ENCODE peak calls at places on chromosomes 4 and X, in eight cellular contexts. W is erythroblast, A is Caco-2, E is smooth muscle cell of the brain vasculature, P is prostate gland, S is HS-5, N is iris pigment epithelial cell, Y is SJSA1. U is an unnamed sample.

GRCh38 chrX:69616520-69617203 is 749 bp downstream of the EDA start:
- DNase-seq in W (no peak), A (peak), E (no peak), P (no peak), S (no peak), N (no peak), Y (no peak), U (peak)

GRCh38 chr4:41882622-41883347 is 52.4 kb upstream of the TMEM33 start:
- DNase-seq in W (peak), A (peak), E (no peak), P (peak), S (peak), N (peak), Y (no peak), U (peak)

GRCh38 chr4:2940267-2941137 is 22.7 kb downstream of the NOP14 start:
- DNase-seq in W (no peak), A (no peak), E (no peak), P (no peak), S (no peak), N (no peak), Y (no peak), U (peak)

GRCh38 chr4:1960170-1960825 is 48.5 kb downstream of the NELFA start:
- DNase-seq in W (no peak), A (no peak), E (no peak), P (no peak), S (no peak), N (peak), Y (no peak), U (no peak)

GRCh38 chr4:6906046-6906445 is 3.6 kb upstream of the TBC1D14 start:
- DNase-seq in W (no peak), A (no peak), E (no peak), P (no peak), S (no peak), N (no peak), Y (no peak), U (no peak)

GRCh38 chr4:24979554-24979953 is 51.2 kb downstream of the LGI2 start:
- DNase-seq in W (no peak), A (no peak), E (no peak), P (no peak), S (peak), N (peak), Y (no peak), U (peak)

GRCh38 chrX:48460606-48461005 is 9.5 kb downstream of the SLC38A5 start:
- DNase-seq in W (no peak), A (no peak), E (no peak), P (no peak), S (no peak), N (no peak), Y (no peak), U (no peak)

GRCh38 chr4:126264839-126265238 is 950.1 kb downstream of the FAT4 start:
- DNase-seq in W (no peak), A (no peak), E (no peak), P (no peak), S (peak), N (peak), Y (no peak), U (no peak)

GRCh38 chr4:76782837-76783236 is 115.1 kb downstream of the SOWAHB start:
- DNase-seq in W (no peak), A (no peak), E (no peak), P (no peak), S (peak), N (peak), Y (no peak), U (no peak)

GRCh38 chrX:28120076-28120475 is 138.8 kb upstream of the DCAF8L1 start:
- DNase-seq in W (no peak), A (no peak), E (no peak), P (no peak), S (no peak), N (no peak), Y (no peak), U (no peak)

GRCh38 chr4:37798616-37799015 is 27.9 kb upstream of the PGM2 start:
- DNase-seq in W (no peak), A (no peak), E (no peak), P (no peak), S (no peak), N (no peak), Y (no peak), U (no peak)

GRCh38 chr4:126986828-126987227 is 645.9 kb upstream of the INTU start:
- DNase-seq in W (no peak), A (no peak), E (no peak), P (no peak), S (peak), N (peak), Y (no peak), U (no peak)

GRCh38 chr4:152094851-152095700 is 334.3 kb upstream of the GATB start:
- DNase-seq in W (no peak), A (no peak), E (peak), P (peak), S (no peak), N (peak), Y (no peak), U (no peak)

GRCh38 chr4:54683616-54684346 is 26.0 kb downstream of the KIT start:
- DNase-seq in W (peak), A (peak), E (no peak), P (no peak), S (no peak), N (no peak), Y (no peak), U (peak)

GRCh38 chr4:40585201-40585789 is 44.4 kb downstream of the RBM47 start:
- DNase-seq in W (no peak), A (no peak), E (no peak), P (peak), S (no peak), N (no peak), Y (no peak), U (no peak)

GRCh38 chr4:159823743-159824142 is 720.9 kb downstream of the RAPGEF2 start:
- DNase-seq in W (no peak), A (no peak), E (no peak), P (no peak), S (peak), N (peak), Y (no peak), U (no peak)

GRCh38 chrX:134026732-134027311 is 41.4 kb upstream of the GPC3 start:
- DNase-seq in W (peak), A (peak), E (no peak), P (peak), S (no peak), N (peak), Y (no peak), U (peak)

GRCh38 chr4:94152466-94152865 is 55.2 kb upstream of the SMARCAD1 start:
- DNase-seq in W (no peak), A (no peak), E (no peak), P (no peak), S (no peak), N (no peak), Y (no peak), U (no peak)

GRCh38 chrX:106499473-106499872 is 112.3 kb upstream of the RADX start:
- DNase-seq in W (no peak), A (no peak), E (no peak), P (no peak), S (no peak), N (no peak), Y (no peak), U (no peak)

GRCh38 chr4:85862896-85863295 is 387.9 kb downstream of the ARHGAP24 start:
- DNase-seq in W (no peak), A (no peak), E (no peak), P (no peak), S (no peak), N (no peak), Y (no peak), U (no peak)

GRCh38 chr4:145779319-145779801 is 99.4 kb downstream of the C4orf51 start:
- DNase-seq in W (no peak), A (no peak), E (no peak), P (no peak), S (peak), N (peak), Y (no peak), U (no peak)

GRCh38 chr4:139530833-139531427 is 25.1 kb downstream of the SETD7 start:
- DNase-seq in W (peak), A (peak), E (no peak), P (no peak), S (no peak), N (peak), Y (peak), U (peak)

GRCh38 chr4:88382621-88383020 is 4.0 kb downstream of the HERC6 start:
- DNase-seq in W (no peak), A (no peak), E (no peak), P (no peak), S (no peak), N (no peak), Y (no peak), U (no peak)

GRCh38 chr4:110780538-110780937 is 157.7 kb upstream of the PITX2 start:
- DNase-seq in W (no peak), A (no peak), E (no peak), P (no peak), S (no peak), N (no peak), Y (no peak), U (no peak)

GRCh38 chrX:129996120-129996519 is 13.7 kb downstream of the BCORL1 start:
- DNase-seq in W (peak), A (no peak), E (no peak), P (no peak), S (peak), N (peak), Y (no peak), U (no peak)

GRCh38 chr4:169115897-169116254 is 105.8 kb upstream of the CBR4 start:
- DNase-seq in W (peak), A (peak), E (no peak), P (no peak), S (peak), N (peak), Y (peak), U (no peak)

GRCh38 chr4:11768251-11768972 is 339.7 kb upstream of the HS3ST1 start:
- DNase-seq in W (no peak), A (no peak), E (no peak), P (no peak), S (no peak), N (no peak), Y (no peak), U (no peak)

GRCh38 chr4:104465201-104465600 is 29.5 kb downstream of the CXXC4 start:
- DNase-seq in W (no peak), A (no peak), E (no peak), P (no peak), S (no peak), N (peak), Y (no peak), U (no peak)

GRCh38 chrX:66023726-66024467 is 16.0 kb downstream of the VSIG4 start:
- DNase-seq in W (peak), A (no peak), E (no peak), P (no peak), S (no peak), N (no peak), Y (no peak), U (no peak)

GRCh38 chrX:20139966-20140365 is 1.7 kb downstream of the EIF1AX start:
- DNase-seq in W (peak), A (no peak), E (no peak), P (no peak), S (no peak), N (peak), Y (no peak), U (no peak)

GRCh38 chr4:11624370-11624769 is 195.7 kb upstream of the HS3ST1 start:
- DNase-seq in W (no peak), A (no peak), E (no peak), P (no peak), S (no peak), N (no peak), Y (no peak), U (no peak)

U was measured in thyroid gland.